ENCODE peak calls at places on chromosome 3, in ten cellular contexts. One of them, this sample, is unnamed.

GRCh38 chr3:44870375-44871061 is 3.9 kb upstream of the TGM4 start:
- DNase-seq in adrenal gland: no peak
- DNase-seq in activated CD4-positive, alpha-beta T cell treated with anti-CD3 and anti-CD28 coated beads, Interleukin-2, amount 50 U/mL, for 24 hours: no peak
- DNase-seq in RCC 7860: no peak
- DNase-seq in uterus: no peak
- DNase-seq in cortex of kidney: no peak
- DNase-seq in CD8-positive, alpha-beta T cell: no peak
- DNase-seq in stomach: peak
- DNase-seq in activated gamma-delta T cell treated with Interleukin-2 at 50 U/mL for 16 hours: no peak
- DNase-seq in mesendoderm: no peak
- DNase-seq in this sample: no peak

GRCh38 chr3:2485027-2485375 is 386.3 kb downstream of the CNTN4 start:
- DNase-seq in RCC 7860: no peak
- DNase-seq in activated gamma-delta T cell treated with Interleukin-2 at 50 U/mL for 16 hours: no peak
- DNase-seq in adrenal gland: no peak
- DNase-seq in uterus: no peak
- DNase-seq in activated CD4-positive, alpha-beta T cell treated with anti-CD3 and anti-CD28 coated beads, Interleukin-2, amount 50 U/mL, for 24 hours: no peak
- DNase-seq in stomach: no peak
- DNase-seq in CD8-positive, alpha-beta T cell: no peak
- DNase-seq in cortex of kidney: no peak
- DNase-seq in mesendoderm: no peak
- DNase-seq in this sample: no peak

GRCh38 chr3:124883766-124884473 is 3.2 kb downstream of the ITGB5 start:
- DNase-seq in mesendoderm: no peak
- DNase-seq in stomach: no peak
- DNase-seq in uterus: no peak
- DNase-seq in activated CD4-positive, alpha-beta T cell treated with anti-CD3 and anti-CD28 coated beads, Interleukin-2, amount 50 U/mL, for 24 hours: no peak
- DNase-seq in activated gamma-delta T cell treated with Interleukin-2 at 50 U/mL for 16 hours: no peak
- DNase-seq in cortex of kidney: no peak
- DNase-seq in CD8-positive, alpha-beta T cell: no peak
- DNase-seq in RCC 7860: peak
- DNase-seq in adrenal gland: no peak
- DNase-seq in this sample: no peak

GRCh38 chr3:184474907-184475306 is 86.7 kb upstream of the EPHB3 start:
- DNase-seq in uterus: no peak
- DNase-seq in cortex of kidney: no peak
- DNase-seq in CD8-positive, alpha-beta T cell: no peak
- DNase-seq in activated gamma-delta T cell treated with Interleukin-2 at 50 U/mL for 16 hours: no peak
- DNase-seq in RCC 7860: no peak
- DNase-seq in adrenal gland: no peak
- DNase-seq in mesendoderm: no peak
- DNase-seq in stomach: no peak
- DNase-seq in activated CD4-positive, alpha-beta T cell treated with anti-CD3 and anti-CD28 coated beads, Interleukin-2, amount 50 U/mL, for 24 hours: no peak
- DNase-seq in this sample: no peak

GRCh38 chr3:111112913-111113312 is 41.3 kb downstream of the NECTIN3 start:
- DNase-seq in CD8-positive, alpha-beta T cell: no peak
- DNase-seq in RCC 7860: no peak
- DNase-seq in mesendoderm: peak
- DNase-seq in activated gamma-delta T cell treated with Interleukin-2 at 50 U/mL for 16 hours: no peak
- DNase-seq in activated CD4-positive, alpha-beta T cell treated with anti-CD3 and anti-CD28 coated beads, Interleukin-2, amount 50 U/mL, for 24 hours: no peak
- DNase-seq in stomach: no peak
- DNase-seq in cortex of kidney: no peak
- DNase-seq in uterus: no peak
- DNase-seq in adrenal gland: no peak
- DNase-seq in this sample: no peak

GRCh38 chr3:142866841-142867631 is 21.8 kb downstream of the PCOLCE2 start:
- DNase-seq in activated gamma-delta T cell treated with Interleukin-2 at 50 U/mL for 16 hours: no peak
- DNase-seq in stomach: peak
- DNase-seq in adrenal gland: no peak
- DNase-seq in cortex of kidney: no peak
- DNase-seq in CD8-positive, alpha-beta T cell: no peak
- DNase-seq in RCC 7860: no peak
- DNase-seq in uterus: no peak
- DNase-seq in mesendoderm: peak
- DNase-seq in activated CD4-positive, alpha-beta T cell treated with anti-CD3 and anti-CD28 coated beads, Interleukin-2, amount 50 U/mL, for 24 hours: no peak
- DNase-seq in this sample: no peak

GRCh38 chr3:190017575-190018288 is 103.0 kb downstream of the P3H2 start:
- DNase-seq in RCC 7860: peak
- DNase-seq in cortex of kidney: no peak
- DNase-seq in adrenal gland: peak
- DNase-seq in activated CD4-positive, alpha-beta T cell treated with anti-CD3 and anti-CD28 coated beads, Interleukin-2, amount 50 U/mL, for 24 hours: no peak
- DNase-seq in activated gamma-delta T cell treated with Interleukin-2 at 50 U/mL for 16 hours: no peak
- DNase-seq in stomach: peak
- DNase-seq in mesendoderm: peak
- DNase-seq in uterus: no peak
- DNase-seq in CD8-positive, alpha-beta T cell: no peak
- DNase-seq in this sample: no peak

GRCh38 chr3:122013448-122013925 is 8.6 kb downstream of the ILDR1 start:
- DNase-seq in uterus: no peak
- DNase-seq in RCC 7860: no peak
- DNase-seq in CD8-positive, alpha-beta T cell: no peak
- DNase-seq in cortex of kidney: no peak
- DNase-seq in mesendoderm: no peak
- DNase-seq in activated gamma-delta T cell treated with Interleukin-2 at 50 U/mL for 16 hours: no peak
- DNase-seq in stomach: no peak
- DNase-seq in activated CD4-positive, alpha-beta T cell treated with anti-CD3 and anti-CD28 coated beads, Interleukin-2, amount 50 U/mL, for 24 hours: no peak
- DNase-seq in adrenal gland: no peak
- DNase-seq in this sample: no peak

GRCh38 chr3:142004025-142004424 is 127.6 kb downstream of the ATP1B3 start:
- DNase-seq in CD8-positive, alpha-beta T cell: no peak
- DNase-seq in stomach: no peak
- DNase-seq in activated gamma-delta T cell treated with Interleukin-2 at 50 U/mL for 16 hours: no peak
- DNase-seq in adrenal gland: no peak
- DNase-seq in RCC 7860: no peak
- DNase-seq in cortex of kidney: no peak
- DNase-seq in mesendoderm: no peak
- DNase-seq in activated CD4-positive, alpha-beta T cell treated with anti-CD3 and anti-CD28 coated beads, Interleukin-2, amount 50 U/mL, for 24 hours: no peak
- DNase-seq in uterus: no peak
- DNase-seq in this sample: no peak

GRCh38 chr3:107272471-107272870 is 104.8 kb upstream of the CCDC54 start:
- DNase-seq in mesendoderm: no peak
- DNase-seq in RCC 7860: no peak
- DNase-seq in CD8-positive, alpha-beta T cell: no peak
- DNase-seq in stomach: no peak
- DNase-seq in uterus: no peak
- DNase-seq in cortex of kidney: no peak
- DNase-seq in activated CD4-positive, alpha-beta T cell treated with anti-CD3 and anti-CD28 coated beads, Interleukin-2, amount 50 U/mL, for 24 hours: no peak
- DNase-seq in adrenal gland: no peak
- DNase-seq in activated gamma-delta T cell treated with Interleukin-2 at 50 U/mL for 16 hours: no peak
- DNase-seq in this sample: no peak

GRCh38 chr3:190591080-190591479 is 77.2 kb downstream of the IL1RAP start:
- DNase-seq in CD8-positive, alpha-beta T cell: no peak
- DNase-seq in uterus: no peak
- DNase-seq in activated CD4-positive, alpha-beta T cell treated with anti-CD3 and anti-CD28 coated beads, Interleukin-2, amount 50 U/mL, for 24 hours: no peak
- DNase-seq in RCC 7860: no peak
- DNase-seq in activated gamma-delta T cell treated with Interleukin-2 at 50 U/mL for 16 hours: no peak
- DNase-seq in adrenal gland: no peak
- DNase-seq in mesendoderm: no peak
- DNase-seq in cortex of kidney: no peak
- DNase-seq in stomach: no peak
- DNase-seq in this sample: no peak

GRCh38 chr3:157417247-157417646 is 19.4 kb upstream of the PTX3 start:
- DNase-seq in CD8-positive, alpha-beta T cell: no peak
- DNase-seq in adrenal gland: no peak
- DNase-seq in activated CD4-positive, alpha-beta T cell treated with anti-CD3 and anti-CD28 coated beads, Interleukin-2, amount 50 U/mL, for 24 hours: no peak
- DNase-seq in activated gamma-delta T cell treated with Interleukin-2 at 50 U/mL for 16 hours: no peak
- DNase-seq in mesendoderm: peak
- DNase-seq in uterus: no peak
- DNase-seq in cortex of kidney: no peak
- DNase-seq in RCC 7860: peak
- DNase-seq in stomach: no peak
- DNase-seq in this sample: no peak

GRCh38 chr3:64561503-64561810 is 126.3 kb downstream of the ADAMTS9 start:
- DNase-seq in stomach: no peak
- DNase-seq in mesendoderm: no peak
- DNase-seq in activated CD4-positive, alpha-beta T cell treated with anti-CD3 and anti-CD28 coated beads, Interleukin-2, amount 50 U/mL, for 24 hours: no peak
- DNase-seq in CD8-positive, alpha-beta T cell: no peak
- DNase-seq in cortex of kidney: no peak
- DNase-seq in RCC 7860: no peak
- DNase-seq in activated gamma-delta T cell treated with Interleukin-2 at 50 U/mL for 16 hours: no peak
- DNase-seq in uterus: peak
- DNase-seq in adrenal gland: no peak
- DNase-seq in this sample: no peak

GRCh38 chr3:52490938-52491526 is 4.1 kb upstream of the STAB1 start:
- DNase-seq in activated CD4-positive, alpha-beta T cell treated with anti-CD3 and anti-CD28 coated beads, Interleukin-2, amount 50 U/mL, for 24 hours: no peak
- DNase-seq in adrenal gland: peak
- DNase-seq in RCC 7860: no peak
- DNase-seq in uterus: no peak
- DNase-seq in stomach: no peak
- DNase-seq in CD8-positive, alpha-beta T cell: no peak
- DNase-seq in activated gamma-delta T cell treated with Interleukin-2 at 50 U/mL for 16 hours: no peak
- DNase-seq in cortex of kidney: no peak
- DNase-seq in mesendoderm: no peak
- DNase-seq in this sample: peak

GRCh38 chr3:19937459-19938362 is 3.7 kb upstream of the EFHB start:
- DNase-seq in CD8-positive, alpha-beta T cell: no peak
- DNase-seq in cortex of kidney: no peak
- DNase-seq in adrenal gland: no peak
- DNase-seq in RCC 7860: peak
- DNase-seq in activated CD4-positive, alpha-beta T cell treated with anti-CD3 and anti-CD28 coated beads, Interleukin-2, amount 50 U/mL, for 24 hours: no peak
- DNase-seq in mesendoderm: peak
- DNase-seq in uterus: no peak
- DNase-seq in activated gamma-delta T cell treated with Interleukin-2 at 50 U/mL for 16 hours: no peak
- DNase-seq in stomach: no peak
- DNase-seq in this sample: no peak

GRCh38 chr3:81308296-81308695 is 453.1 kb downstream of the GBE1 start:
- DNase-seq in adrenal gland: no peak
- DNase-seq in cortex of kidney: no peak
- DNase-seq in stomach: no peak
- DNase-seq in activated CD4-positive, alpha-beta T cell treated with anti-CD3 and anti-CD28 coated beads, Interleukin-2, amount 50 U/mL, for 24 hours: no peak
- DNase-seq in CD8-positive, alpha-beta T cell: no peak
- DNase-seq in activated gamma-delta T cell treated with Interleukin-2 at 50 U/mL for 16 hours: no peak
- DNase-seq in RCC 7860: peak
- DNase-seq in mesendoderm: peak
- DNase-seq in uterus: no peak
- DNase-seq in this sample: no peak

GRCh38 chr3:21310176-21310575 is 440.8 kb downstream of the ZNF385D start:
- DNase-seq in activated CD4-positive, alpha-beta T cell treated with anti-CD3 and anti-CD28 coated beads, Interleukin-2, amount 50 U/mL, for 24 hours: no peak
- DNase-seq in mesendoderm: no peak
- DNase-seq in uterus: no peak
- DNase-seq in cortex of kidney: no peak
- DNase-seq in CD8-positive, alpha-beta T cell: no peak
- DNase-seq in RCC 7860: no peak
- DNase-seq in adrenal gland: no peak
- DNase-seq in stomach: no peak
- DNase-seq in activated gamma-delta T cell treated with Interleukin-2 at 50 U/mL for 16 hours: no peak
- DNase-seq in this sample: no peak

GRCh38 chr3:127092776-127093175 is 100.2 kb upstream of the PRR23E start:
- DNase-seq in adrenal gland: no peak
- DNase-seq in activated CD4-positive, alpha-beta T cell treated with anti-CD3 and anti-CD28 coated beads, Interleukin-2, amount 50 U/mL, for 24 hours: no peak
- DNase-seq in uterus: no peak
- DNase-seq in stomach: no peak
- DNase-seq in cortex of kidney: no peak
- DNase-seq in RCC 7860: no peak
- DNase-seq in activated gamma-delta T cell treated with Interleukin-2 at 50 U/mL for 16 hours: no peak
- DNase-seq in mesendoderm: no peak
- DNase-seq in CD8-positive, alpha-beta T cell: no peak
- DNase-seq in this sample: no peak

GRCh38 chr3:5195605-5196004 is 8.1 kb downstream of the EDEM1 start:
- DNase-seq in CD8-positive, alpha-beta T cell: no peak
- DNase-seq in activated CD4-positive, alpha-beta T cell treated with anti-CD3 and anti-CD28 coated beads, Interleukin-2, amount 50 U/mL, for 24 hours: no peak
- DNase-seq in stomach: no peak
- DNase-seq in adrenal gland: peak
- DNase-seq in uterus: no peak
- DNase-seq in mesendoderm: no peak
- DNase-seq in cortex of kidney: no peak
- DNase-seq in RCC 7860: peak
- DNase-seq in activated gamma-delta T cell treated with Interleukin-2 at 50 U/mL for 16 hours: peak
- DNase-seq in this sample: peak

GRCh38 chr3:43288366-43288765 is 2.0 kb downstream of the SNRK start:
- DNase-seq in activated CD4-positive, alpha-beta T cell treated with anti-CD3 and anti-CD28 coated beads, Interleukin-2, amount 50 U/mL, for 24 hours: no peak
- DNase-seq in cortex of kidney: no peak
- DNase-seq in adrenal gland: no peak
- DNase-seq in activated gamma-delta T cell treated with Interleukin-2 at 50 U/mL for 16 hours: no peak
- DNase-seq in uterus: no peak
- DNase-seq in RCC 7860: peak
- DNase-seq in stomach: no peak
- DNase-seq in mesendoderm: no peak
- DNase-seq in CD8-positive, alpha-beta T cell: no peak
- DNase-seq in this sample: no peak

GRCh38 chr3:66153961-66154923 is 66.6 kb upstream of the SLC25A26 start:
- DNase-seq in activated gamma-delta T cell treated with Interleukin-2 at 50 U/mL for 16 hours: no peak
- DNase-seq in RCC 7860: no peak
- DNase-seq in mesendoderm: no peak
- DNase-seq in uterus: no peak
- DNase-seq in stomach: no peak
- DNase-seq in activated CD4-positive, alpha-beta T cell treated with anti-CD3 and anti-CD28 coated beads, Interleukin-2, amount 50 U/mL, for 24 hours: no peak
- DNase-seq in adrenal gland: peak
- DNase-seq in cortex of kidney: no peak
- DNase-seq in CD8-positive, alpha-beta T cell: no peak
- DNase-seq in this sample: peak

GRCh38 chr3:56180433-56180832 is 287.8 kb downstream of the ERC2 start:
- DNase-seq in CD8-positive, alpha-beta T cell: no peak
- DNase-seq in cortex of kidney: no peak
- DNase-seq in activated gamma-delta T cell treated with Interleukin-2 at 50 U/mL for 16 hours: no peak
- DNase-seq in adrenal gland: no peak
- DNase-seq in activated CD4-positive, alpha-beta T cell treated with anti-CD3 and anti-CD28 coated beads, Interleukin-2, amount 50 U/mL, for 24 hours: no peak
- DNase-seq in mesendoderm: no peak
- DNase-seq in uterus: no peak
- DNase-seq in RCC 7860: no peak
- DNase-seq in stomach: no peak
- DNase-seq in this sample: no peak

GRCh38 chr3:49461443-49462171 is 8.5 kb upstream of the DAG1 start:
- DNase-seq in uterus: no peak
- DNase-seq in CD8-positive, alpha-beta T cell: no peak
- DNase-seq in activated gamma-delta T cell treated with Interleukin-2 at 50 U/mL for 16 hours: no peak
- DNase-seq in activated CD4-positive, alpha-beta T cell treated with anti-CD3 and anti-CD28 coated beads, Interleukin-2, amount 50 U/mL, for 24 hours: no peak
- DNase-seq in RCC 7860: peak
- DNase-seq in adrenal gland: peak
- DNase-seq in cortex of kidney: no peak
- DNase-seq in stomach: no peak
- DNase-seq in mesendoderm: peak
- DNase-seq in this sample: no peak

GRCh38 chr3:25592510-25592968 is 72.2 kb downstream of the TOP2B start:
- DNase-seq in stomach: no peak
- DNase-seq in RCC 7860: peak
- DNase-seq in cortex of kidney: no peak
- DNase-seq in activated gamma-delta T cell treated with Interleukin-2 at 50 U/mL for 16 hours: no peak
- DNase-seq in adrenal gland: peak
- DNase-seq in activated CD4-positive, alpha-beta T cell treated with anti-CD3 and anti-CD28 coated beads, Interleukin-2, amount 50 U/mL, for 24 hours: no peak
- DNase-seq in uterus: peak
- DNase-seq in mesendoderm: peak
- DNase-seq in CD8-positive, alpha-beta T cell: no peak
- DNase-seq in this sample: peak

GRCh38 chr3:33956211-33956610 is 157.8 kb downstream of the PDCD6IP start:
- DNase-seq in RCC 7860: no peak
- DNase-seq in mesendoderm: no peak
- DNase-seq in adrenal gland: no peak
- DNase-seq in uterus: no peak
- DNase-seq in activated gamma-delta T cell treated with Interleukin-2 at 50 U/mL for 16 hours: no peak
- DNase-seq in stomach: no peak
- DNase-seq in CD8-positive, alpha-beta T cell: no peak
- DNase-seq in activated CD4-positive, alpha-beta T cell treated with anti-CD3 and anti-CD28 coated beads, Interleukin-2, amount 50 U/mL, for 24 hours: no peak
- DNase-seq in cortex of kidney: no peak
- DNase-seq in this sample: no peak

GRCh38 chr3:24947103-24947502 is 452.5 kb upstream of the THRB start:
- DNase-seq in activated gamma-delta T cell treated with Interleukin-2 at 50 U/mL for 16 hours: no peak
- DNase-seq in uterus: no peak
- DNase-seq in RCC 7860: no peak
- DNase-seq in adrenal gland: no peak
- DNase-seq in mesendoderm: no peak
- DNase-seq in CD8-positive, alpha-beta T cell: no peak
- DNase-seq in stomach: no peak
- DNase-seq in cortex of kidney: no peak
- DNase-seq in activated CD4-positive, alpha-beta T cell treated with anti-CD3 and anti-CD28 coated beads, Interleukin-2, amount 50 U/mL, for 24 hours: no peak
- DNase-seq in this sample: no peak

GRCh38 chr3:40044487-40044886 is 235.1 kb downstream of the MYRIP start:
- DNase-seq in activated CD4-positive, alpha-beta T cell treated with anti-CD3 and anti-CD28 coated beads, Interleukin-2, amount 50 U/mL, for 24 hours: no peak
- DNase-seq in cortex of kidney: no peak
- DNase-seq in mesendoderm: no peak
- DNase-seq in RCC 7860: no peak
- DNase-seq in activated gamma-delta T cell treated with Interleukin-2 at 50 U/mL for 16 hours: no peak
- DNase-seq in stomach: no peak
- DNase-seq in CD8-positive, alpha-beta T cell: no peak
- DNase-seq in adrenal gland: no peak
- DNase-seq in uterus: no peak
- DNase-seq in this sample: no peak

GRCh38 chr3:5429517-5429890 is 242.0 kb downstream of the EDEM1 start:
- DNase-seq in cortex of kidney: no peak
- DNase-seq in CD8-positive, alpha-beta T cell: no peak
- DNase-seq in adrenal gland: no peak
- DNase-seq in uterus: no peak
- DNase-seq in activated CD4-positive, alpha-beta T cell treated with anti-CD3 and anti-CD28 coated beads, Interleukin-2, amount 50 U/mL, for 24 hours: no peak
- DNase-seq in stomach: no peak
- DNase-seq in activated gamma-delta T cell treated with Interleukin-2 at 50 U/mL for 16 hours: no peak
- DNase-seq in RCC 7860: no peak
- DNase-seq in mesendoderm: no peak
- DNase-seq in this sample: no peak

This sample was measured in left ventricle myocardium superior.